ENCODE peak calls at places on chromosomes 7 and 10, in nine cellular contexts. X is trophoblast cell, A is Panc1, G is dorsolateral prefrontal cortex, R is fibroblast of lung, E is esophagus squamous epithelium, U is H9, S is ascending aorta, B is neuronal stem cell. L is an unnamed sample.

GRCh38 chr7:105444342-105444938 is 55.7 kb upstream of the SRPK2 start:
- DNase-seq in B (no peak), U (no peak), S (no peak), X (no peak), A (no peak), R (no peak), G (no peak), E (no peak), L (no peak)

GRCh38 chr10:73287441-73287840 is 35.0 kb upstream of the MRPS16 start:
- DNase-seq in G (no peak), A (no peak), R (no peak), U (no peak), X (no peak), S (no peak), B (no peak), E (no peak), L (no peak)

GRCh38 chr7:412313-412710 is 107.3 kb downstream of the PDGFA start:
- DNase-seq in E (no peak), U (no peak), R (no peak), B (no peak), A (no peak), S (no peak), X (no peak), G (no peak), L (no peak)

GRCh38 chr10:113052076-113052830 is 102.2 kb downstream of the TCF7L2 start:
- DNase-seq in S (no peak), U (no peak), X (no peak), G (no peak), R (no peak), E (no peak), A (no peak), B (no peak), L (no peak)

GRCh38 chr7:159078193-159078910 is 66.3 kb downstream of the VIPR2 start:
- DNase-seq in U (no peak), G (peak; percentile 5), B (no peak), E (no peak), X (peak; percentile 71), S (no peak), A (no peak), R (no peak), L (no peak)

GRCh38 chr10:131947631-131948347 is 33.9 kb downstream of the BNIP3 start:
- DNase-seq in B (no peak), X (no peak), G (no peak), R (peak; percentile 88), U (no peak), A (peak; percentile 64), E (no peak), S (no peak), L (no peak)

GRCh38 chr10:92847185-92847864 is 995 bp upstream of the EXOC6 start:
- DNase-seq in A (no peak), X (peak; percentile 3), R (peak; percentile 31), E (no peak), G (no peak), U (no peak), S (no peak), B (no peak), L (no peak)

GRCh38 chr7:107190090-107190489 is 21.3 kb downstream of the HBP1 start:
- DNase-seq in X (no peak), U (no peak), A (no peak), E (no peak), R (no peak), B (no peak), S (no peak), G (no peak), L (no peak)

GRCh38 chr7:22617166-22617565 is 109.8 kb upstream of the IL6 start:
- DNase-seq in R (peak; percentile 13), X (no peak), A (no peak), G (no peak), S (no peak), B (no peak), U (no peak), E (no peak), L (no peak)

GRCh38 chr10:89516149-89516832 is 19.1 kb downstream of the SLC16A12 start:
- DNase-seq in B (no peak), G (no peak), A (no peak), U (no peak), X (peak; percentile 22), E (no peak), R (peak; percentile 97), S (no peak), L (no peak)

GRCh38 chr7:94315011-94315410 is 79.7 kb upstream of the COL1A2 start:
- DNase-seq in X (no peak), S (no peak), U (no peak), B (no peak), R (peak; percentile 68), G (no peak), E (no peak), A (no peak), L (no peak)

GRCh38 chr7:1725199-1725701 is 55.2 kb downstream of the ELFN1 start:
- DNase-seq in G (peak; percentile 62), R (peak; percentile 60), A (no peak), S (no peak), U (peak; percentile 59), E (no peak), B (no peak), X (no peak), L (no peak)

GRCh38 chr7:143015102-143015501 is 11.8 kb downstream of the OR9A2 start:
- DNase-seq in B (no peak), U (no peak), G (no peak), A (no peak), X (no peak), E (no peak), R (no peak), S (no peak), L (no peak)

GRCh38 chr7:101104799-101105198 is 19.5 kb downstream of the TRIM56 start:
- DNase-seq in X (no peak), G (no peak), A (no peak), U (no peak), R (no peak), B (no peak), S (no peak), E (no peak), L (no peak)

GRCh38 chr7:101099969-101100781 is 14.9 kb downstream of the TRIM56 start:
- DNase-seq in A (peak; percentile 98), X (peak; percentile 96), B (peak; percentile 68), R (peak; percentile 99), E (peak; percentile 37), U (peak; percentile 94), G (peak; percentile 96), S (peak; percentile 96), L (peak; percentile 99)

GRCh38 chr7:101097561-101097960 is 12.3 kb downstream of the TRIM56 start:
- DNase-seq in A (no peak), G (no peak), S (no peak), E (no peak), B (no peak), X (peak; percentile 75), R (no peak), U (no peak), L (no peak)

GRCh38 chr7:101104193-101104713 is 19.0 kb downstream of the TRIM56 start:
- DNase-seq in U (no peak), A (no peak), B (no peak), S (no peak), X (no peak), E (no peak), G (no peak), R (no peak), L (no peak)

GRCh38 chr7:101100858-101101847 is 15.9 kb downstream of the TRIM56 start:
- DNase-seq in S (no peak), E (no peak), G (no peak), X (peak; percentile 82), R (no peak), U (no peak), A (no peak), B (no peak), L (no peak)
- H3K27ac ChIP-seq in S (peak overlapping the region; percentile 90), E (peak overlapping the region; percentile 51), G (peak overlapping the region; percentile 74), X (peak overlapping the region; percentile 82), R (peak overlapping the region; percentile 94), U (no peak overlapping the region), A (peak overlapping the region; percentile 97), B (no peak overlapping the region), L (peak overlapping the region; percentile 94)

DNA sequence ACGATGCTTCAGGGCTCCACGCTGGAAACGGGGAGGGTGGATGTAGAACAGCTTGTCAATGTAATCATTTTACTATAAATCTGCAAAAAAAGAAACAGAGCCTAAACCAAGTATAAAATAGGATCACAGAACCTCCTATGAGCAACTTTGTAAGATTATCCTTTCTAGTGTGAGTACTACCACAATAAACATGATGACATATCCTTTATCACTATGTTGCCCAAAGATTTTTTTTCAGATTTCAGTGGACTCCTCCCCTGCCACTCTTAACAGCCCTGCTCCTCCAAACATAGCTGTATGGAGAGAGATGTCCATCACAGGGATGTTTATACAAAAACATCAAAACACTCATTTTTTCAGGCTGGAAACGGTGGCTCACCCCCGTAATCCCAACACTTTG is 257.8 kb upstream of the C7orf33 start:
- DNase-seq in R (no peak), E (no peak), A (no peak), U (no peak), X (no peak), S (no peak), G (no peak), B (no peak), L (no peak)
- H3K27ac ChIP-seq in R (no peak overlapping the region), E (no peak overlapping the region), A (no peak overlapping the region), U (no peak overlapping the region), X (no peak overlapping the region), S (no peak overlapping the region), G (no peak overlapping the region), B (no peak overlapping the region), L (no peak overlapping the region)

DNA sequence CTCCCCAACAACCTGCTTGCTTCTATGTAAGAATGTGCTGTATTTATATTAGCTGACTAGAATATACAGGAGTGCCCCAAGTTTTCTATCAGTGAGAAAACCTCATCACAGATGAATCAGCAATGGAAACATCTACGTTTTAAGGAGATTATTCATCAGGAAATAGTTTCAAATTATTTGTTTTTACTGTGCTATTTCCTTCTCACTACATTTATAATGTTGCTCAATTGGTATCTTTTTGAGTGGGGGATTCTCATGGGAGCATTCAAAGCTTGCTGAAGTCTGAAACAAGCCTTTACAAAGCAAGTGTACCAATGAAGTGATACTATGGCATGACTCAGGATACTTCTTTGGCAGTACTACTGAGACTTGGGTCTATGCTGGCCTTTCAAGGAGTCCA is 191.1 kb upstream of the SLC26A5 start:
- DNase-seq in X (no peak), A (no peak), E (no peak), B (no peak), U (no peak), G (no peak), S (no peak), R (peak; percentile 92), L (no peak)
- H3K27ac ChIP-seq in X (no peak overlapping the region), A (no peak overlapping the region), E (no peak overlapping the region), B (no peak overlapping the region), U (no peak overlapping the region), G (no peak overlapping the region), S (no peak overlapping the region), R (peak overlapping the region; percentile 61), L (no peak overlapping the region)

DNA sequence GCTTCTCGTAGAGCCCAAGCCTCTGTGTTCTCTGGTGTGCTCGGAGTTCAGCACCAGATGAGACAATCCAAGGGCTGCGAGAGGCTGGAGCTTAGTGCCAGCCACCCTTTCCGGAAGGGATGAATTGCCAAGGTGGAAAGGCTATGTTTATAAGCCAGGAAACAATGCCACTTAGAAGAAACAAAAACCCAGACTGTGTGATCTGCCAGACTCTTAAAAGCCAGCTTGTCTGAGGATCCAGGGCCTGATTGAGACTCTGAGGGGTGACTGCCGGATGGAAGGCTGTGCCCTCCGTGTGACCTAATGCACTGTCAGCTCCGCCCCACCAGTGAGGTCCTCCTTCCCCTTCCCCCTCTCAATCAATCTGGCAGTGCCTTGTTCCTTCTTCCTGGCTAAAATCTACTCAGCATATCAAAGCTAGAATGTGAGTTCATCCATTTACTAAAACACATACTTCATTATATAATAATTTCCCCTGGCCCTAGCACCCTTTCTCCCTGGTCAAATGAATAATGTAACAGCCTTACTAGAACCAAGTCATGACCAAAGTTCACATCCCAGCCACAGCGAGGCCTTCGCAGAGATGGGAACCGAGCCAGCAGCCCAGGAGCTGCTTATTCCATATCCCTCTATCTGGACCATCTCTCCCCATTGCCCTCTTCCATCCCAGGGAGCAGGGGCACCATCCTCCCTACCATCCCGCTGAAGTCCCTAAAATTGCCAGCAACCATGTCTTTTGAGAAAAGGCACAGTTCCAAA is 25.5 kb downstream of the FAM107B start:
- DNase-seq in R (no peak), S (no peak), X (no peak), B (no peak), U (no peak), E (no peak), A (no peak), G (no peak), L (no peak)
- H3K27ac ChIP-seq in R (no peak overlapping the region), S (peak overlapping the region; percentile 84), X (no peak overlapping the region), B (no peak overlapping the region), U (no peak overlapping the region), E (no peak overlapping the region), A (no peak overlapping the region), G (no peak overlapping the region), L (peak overlapping the region; percentile 79)